ENCODE peak calls at places on chromosome 15, in six cellular contexts. W is NCI-H510A treated with DMSO at 0.1 percent for 48 hours, H is GM10248, U is Peyer's patch, F is endothelial cell, Z is WTC11. C is an unnamed sample.
A peak's percentile ranks its signal among the peaks of the same experiment; 100 is the strongest.

GRCh38 chr15:40105517-40106202 is 3.0 kb downstream of the BMF start:
- DNase-seq in W (no peak), H (peak; percentile 55), F (no peak), Z (no peak), U (no peak), C (peak; percentile 55)

GRCh38 chr15:70299931-70300858 is 202.5 kb upstream of the TLE3 start:
- DNase-seq in U (peak; percentile 90), H (peak; percentile 89), W (peak; percentile 91), F (no peak), Z (no peak), C (peak; percentile 98)

GRCh38 chr15:33132722-33133345 is 61.7 kb downstream of the FMN1 start:
- DNase-seq in U (no peak), W (peak; percentile 63), F (peak; percentile 53), H (no peak), Z (no peak), C (peak; percentile 35)

GRCh38 chr15:23642413-23643044 is 5.1 kb downstream of the MAGEL2 start:
- DNase-seq in Z (peak; percentile 69), W (peak; percentile 39), H (no peak), U (peak; percentile 55), F (peak; percentile 59), C (peak; percentile 64)

GRCh38 chr15:40242216-40242599 is 3.3 kb downstream of the PAK6 start:
- DNase-seq in H (no peak), Z (no peak), W (no peak), F (no peak), U (peak; percentile 41), C (no peak)

GRCh38 chr15:58401991-58402649 is 29.7 kb upstream of the LIPC start:
- DNase-seq in U (no peak), H (no peak), F (no peak), W (peak; percentile 3), Z (no peak), C (no peak)

GRCh38 chr15:71295242-71296031 is 180.2 kb downstream of the THSD4 start:
- DNase-seq in F (no peak), H (no peak), U (no peak), Z (no peak), W (no peak), C (no peak)

GRCh38 chr15:26113296-26113695 is 250.2 kb upstream of the ATP10A start:
- DNase-seq in Z (peak; percentile 50), W (no peak), U (no peak), H (no peak), F (no peak), C (no peak)

GRCh38 chr15:91484141-91484540 is 369.4 kb upstream of the SLCO3A1 start:
- DNase-seq in U (no peak), F (no peak), H (no peak), Z (no peak), W (no peak), C (no peak)

GRCh38 chr15:39874890-39875549 is 45.0 kb downstream of the GPR176 start:
- DNase-seq in Z (no peak), F (peak; percentile 33), H (peak; percentile 35), W (peak; percentile 23), U (peak; percentile 57), C (peak; percentile 57)

GRCh38 chr15:47801522-47801921 is 84.2 kb downstream of the SEMA6D start:
- DNase-seq in U (no peak), W (peak; percentile 20), F (no peak), H (no peak), Z (no peak), C (no peak)

GRCh38 chr15:27681038-27681437 is 418.1 kb downstream of the OCA2 start:
- DNase-seq in Z (peak; percentile 90), H (no peak), F (no peak), U (no peak), W (no peak), C (no peak)

GRCh38 chr15:23708332-23708731 is 21.2 kb upstream of the NDN start:
- DNase-seq in H (no peak), F (no peak), W (no peak), Z (no peak), U (no peak), C (no peak)

GRCh38 chr15:42082832-42083604 is 11.3 kb downstream of the PLA2G4D start:
- DNase-seq in H (no peak), F (no peak), U (no peak), Z (peak; percentile 8), W (no peak), C (no peak)

GRCh38 chr15:98643104-98643503 is 5.2 kb upstream of the IGF1R start:
- DNase-seq in Z (no peak), W (no peak), H (no peak), F (no peak), U (no peak), C (no peak)

GRCh38 chr15:59553879-59554735 is 57.5 kb upstream of the GCNT3 start:
- DNase-seq in H (no peak), W (peak; percentile 31), Z (no peak), U (no peak), F (peak; percentile 19), C (no peak)

GRCh38 chr15:64720188-64720587 is 55.2 kb downstream of the RBPMS2 start:
- DNase-seq in F (no peak), H (no peak), Z (no peak), W (no peak), U (no peak), C (no peak)

GRCh38 chr15:76823303-76823702 is 81.8 kb downstream of the SCAPER start:
- DNase-seq in H (no peak), W (no peak), F (no peak), Z (no peak), U (no peak), C (no peak)

GRCh38 chr15:51244366-51244977 is 93.9 kb downstream of the CYP19A1 start:
- DNase-seq in W (no peak), F (no peak), U (no peak), H (no peak), Z (no peak), C (peak; percentile 92)

GRCh38 chr15:51048308-51048707 is 46.4 kb downstream of the TNFAIP8L3 start:
- DNase-seq in W (no peak), Z (no peak), U (no peak), F (no peak), H (no peak), C (no peak)

C was measured in MM.1S.